ENCODE peak calls at places on chromosome 1, in nine cellular contexts. H is AG09309; M is cardiac septum; Z is T-cell; J is stimulated activated CD4-positive, alpha-beta T cell treated with anti-CD3 and anti-CD28 coated beads, Interleukin-4, amount 100 ng/mL, for 24 hours; C is cardiac fibroblast; G is stomach; Q is hippocampal formation; I is EH. E is an unnamed sample.

GRCh38 chr1:31483012-31483946 is 70.3 kb downstream of the SERINC2 start:
- DNase-seq in H (peak), M (no peak), Z (no peak), J (no peak), C (peak), G (peak), Q (peak), I (peak), E (no peak)

GRCh38 chr1:92791487-92792058 is 6.7 kb upstream of the EVI5 start:
- DNase-seq in H (no peak), M (no peak), Z (no peak), J (no peak), C (no peak), G (no peak), Q (no peak), I (peak), E (no peak)

GRCh38 chr1:202987922-202988583 is 19.1 kb upstream of the TMEM183A start:
- DNase-seq in H (no peak), M (no peak), Z (no peak), J (no peak), C (no peak), G (no peak), Q (no peak), I (no peak), E (no peak)

GRCh38 chr1:228236744-228237143 is 28.9 kb downstream of the OBSCN start:
- DNase-seq in H (no peak), M (no peak), Z (no peak), J (no peak), C (peak), G (peak), Q (no peak), I (peak), E (no peak)

GRCh38 chr1:221565718-221566117 is 176.2 kb downstream of the DUSP10 start:
- DNase-seq in H (no peak), M (no peak), Z (no peak), J (no peak), C (no peak), G (no peak), Q (no peak), I (no peak), E (no peak)

GRCh38 chr1:107748529-107748928 is 216.5 kb downstream of the VAV3 start:
- DNase-seq in H (peak), M (no peak), Z (no peak), J (no peak), C (peak), G (no peak), Q (no peak), I (peak), E (no peak)

GRCh38 chr1:207423560-207424292 is 30.4 kb upstream of the CR2 start:
- DNase-seq in H (no peak), M (no peak), Z (no peak), J (no peak), C (no peak), G (no peak), Q (no peak), I (no peak), E (no peak)

GRCh38 chr1:26734501-26735058 is 38.8 kb downstream of the ARID1A start:
- DNase-seq in H (no peak), M (no peak), Z (no peak), J (no peak), C (peak), G (no peak), Q (no peak), I (no peak), E (no peak)

GRCh38 chr1:55848906-55849305 is 633.7 kb upstream of the USP24 start:
- DNase-seq in H (no peak), M (no peak), Z (no peak), J (no peak), C (peak), G (no peak), Q (no peak), I (peak), E (no peak)

GRCh38 chr1:47844556-47844950 is 152.6 kb downstream of the TRABD2B start:
- DNase-seq in H (no peak), M (no peak), Z (no peak), J (no peak), C (no peak), G (no peak), Q (no peak), I (no peak), E (no peak)

GRCh38 chr1:94336991-94337390 is 81.2 kb upstream of the ABCD3 start:
- DNase-seq in H (no peak), M (no peak), Z (no peak), J (no peak), C (no peak), G (no peak), Q (no peak), I (no peak), E (no peak)